ENCODE peak calls at places on chromosome 10, in seven cellular contexts. One of them, this sample, is unnamed.

GRCh38 chr10:104589871-104590270 is 51.2 kb upstream of the SORCS3 start:
- DNase-seq in uterus: no peak
- DNase-seq in ovary: no peak
- DNase-seq in cardiac muscle cell: peak; percentile 21
- DNase-seq in aorta: no peak
- DNase-seq in Karpas-422: no peak
- DNase-seq in heart right ventricle: no peak
- DNase-seq in this sample: no peak

GRCh38 chr10:50991496-50992355 is 82.6 kb upstream of the PRKG1 start:
- DNase-seq in uterus: peak; percentile 61
- DNase-seq in aorta: peak; percentile 86
- DNase-seq in Karpas-422: no peak
- DNase-seq in ovary: peak; percentile 49
- DNase-seq in cardiac muscle cell: peak; percentile 78
- DNase-seq in heart right ventricle: peak; percentile 71
- DNase-seq in this sample: peak; percentile 42

GRCh38 chr10:132136097-132136521 is 50.6 kb upstream of the DPYSL4 start:
- DNase-seq in uterus: no peak
- DNase-seq in ovary: peak; percentile 16
- DNase-seq in Karpas-422: no peak
- DNase-seq in aorta: peak; percentile 73
- DNase-seq in cardiac muscle cell: no peak
- DNase-seq in heart right ventricle: peak; percentile 2
- DNase-seq in this sample: no peak

GRCh38 chr10:93077860-93078337 is 4.2 kb downstream of the CYP26A1 start:
- DNase-seq in ovary: no peak
- DNase-seq in heart right ventricle: no peak
- DNase-seq in aorta: no peak
- DNase-seq in uterus: no peak
- DNase-seq in cardiac muscle cell: no peak
- DNase-seq in Karpas-422: no peak
- DNase-seq in this sample: no peak

GRCh38 chr10:121309164-121309563 is 289.1 kb downstream of the FGFR2 start:
- DNase-seq in heart right ventricle: no peak
- DNase-seq in aorta: no peak
- DNase-seq in ovary: no peak
- DNase-seq in uterus: no peak
- DNase-seq in Karpas-422: no peak
- DNase-seq in cardiac muscle cell: no peak
- DNase-seq in this sample: no peak

GRCh38 chr10:32379314-32379949 is 32.5 kb upstream of the EPC1 start:
- DNase-seq in uterus: no peak
- DNase-seq in cardiac muscle cell: peak; percentile 74
- DNase-seq in aorta: no peak
- DNase-seq in ovary: no peak
- DNase-seq in Karpas-422: peak; percentile 91
- DNase-seq in heart right ventricle: no peak
- DNase-seq in this sample: peak; percentile 20

GRCh38 chr10:51896849-51897248 is 197.5 kb upstream of the CSTF2T start:
- DNase-seq in heart right ventricle: no peak
- DNase-seq in uterus: no peak
- DNase-seq in ovary: no peak
- DNase-seq in aorta: no peak
- DNase-seq in Karpas-422: no peak
- DNase-seq in cardiac muscle cell: peak; percentile 85
- DNase-seq in this sample: no peak

GRCh38 chr10:61284222-61284890 is 168.8 kb downstream of the TMEM26 start:
- DNase-seq in cardiac muscle cell: peak; percentile 73
- DNase-seq in ovary: no peak
- DNase-seq in heart right ventricle: no peak
- DNase-seq in aorta: no peak
- DNase-seq in Karpas-422: peak; percentile 70
- DNase-seq in uterus: no peak
- DNase-seq in this sample: no peak

GRCh38 chr10:810351-810846 is 120.9 kb upstream of the DIP2C start:
- DNase-seq in cardiac muscle cell: peak; percentile 61
- DNase-seq in heart right ventricle: no peak
- DNase-seq in Karpas-422: no peak
- DNase-seq in aorta: no peak
- DNase-seq in uterus: no peak
- DNase-seq in ovary: no peak
- DNase-seq in this sample: no peak

GRCh38 chr10:132551093-132551807 is 13.7 kb downstream of the INPP5A start:
- DNase-seq in ovary: no peak
- DNase-seq in cardiac muscle cell: no peak
- DNase-seq in aorta: no peak
- DNase-seq in uterus: no peak
- DNase-seq in heart right ventricle: no peak
- DNase-seq in Karpas-422: peak; percentile 85
- DNase-seq in this sample: no peak

GRCh38 chr10:104331208-104331838 is 6.9 kb downstream of the ITPRIP start:
- DNase-seq in cardiac muscle cell: peak; percentile 70
- DNase-seq in uterus: no peak
- DNase-seq in aorta: no peak
- DNase-seq in ovary: peak; percentile 34
- DNase-seq in heart right ventricle: no peak
- DNase-seq in Karpas-422: no peak
- DNase-seq in this sample: peak; percentile 27

GRCh38 chr10:22481687-22482539 is 136.6 kb downstream of the SPAG6 start:
- DNase-seq in Karpas-422: no peak
- DNase-seq in uterus: no peak
- DNase-seq in cardiac muscle cell: peak; percentile 49
- DNase-seq in aorta: no peak
- DNase-seq in ovary: no peak
- DNase-seq in heart right ventricle: no peak
- DNase-seq in this sample: no peak

GRCh38 chr10:56142092-56142728 is 218.8 kb downstream of the ZWINT start:
- DNase-seq in ovary: no peak
- DNase-seq in aorta: no peak
- DNase-seq in Karpas-422: peak; percentile 47
- DNase-seq in heart right ventricle: no peak
- DNase-seq in cardiac muscle cell: no peak
- DNase-seq in uterus: no peak
- DNase-seq in this sample: no peak

GRCh38 chr10:103748020-103748419 is 107.4 kb downstream of the SH3PXD2A start:
- DNase-seq in cardiac muscle cell: no peak
- DNase-seq in ovary: no peak
- DNase-seq in uterus: no peak
- DNase-seq in heart right ventricle: no peak
- DNase-seq in Karpas-422: no peak
- DNase-seq in aorta: no peak
- DNase-seq in this sample: no peak

GRCh38 chr10:13788701-13789447 is 202.1 kb downstream of the PRPF18 start:
- DNase-seq in aorta: peak; percentile 91
- DNase-seq in uterus: peak; percentile 71
- DNase-seq in ovary: peak; percentile 33
- DNase-seq in heart right ventricle: peak; percentile 60
- DNase-seq in Karpas-422: no peak
- DNase-seq in cardiac muscle cell: peak; percentile 70
- DNase-seq in this sample: peak; percentile 37

GRCh38 chr10:100826983-100827818 is 81.8 kb downstream of the PAX2 start:
- DNase-seq in uterus: no peak
- DNase-seq in Karpas-422: peak; percentile 72
- DNase-seq in aorta: peak; percentile 69
- DNase-seq in heart right ventricle: no peak
- DNase-seq in ovary: no peak
- DNase-seq in cardiac muscle cell: no peak
- DNase-seq in this sample: peak; percentile 74

GRCh38 chr10:96832721-96833219 is 672 bp downstream of the LCOR start:
- DNase-seq in cardiac muscle cell: peak; percentile 77
- DNase-seq in Karpas-422: peak; percentile 87
- DNase-seq in heart right ventricle: peak; percentile 87
- DNase-seq in ovary: peak; percentile 87
- DNase-seq in aorta: peak; percentile 95
- DNase-seq in uterus: peak; percentile 84
- DNase-seq in this sample: peak; percentile 89

GRCh38 chr10:24456319-24456718 is 247.4 kb downstream of the KIAA1217 start:
- DNase-seq in Karpas-422: no peak
- DNase-seq in cardiac muscle cell: peak; percentile 46
- DNase-seq in aorta: no peak
- DNase-seq in ovary: no peak
- DNase-seq in uterus: no peak
- DNase-seq in heart right ventricle: no peak
- DNase-seq in this sample: no peak

GRCh38 chr10:13784067-13784466 is 197.3 kb downstream of the PRPF18 start:
- DNase-seq in cardiac muscle cell: no peak
- DNase-seq in ovary: no peak
- DNase-seq in heart right ventricle: no peak
- DNase-seq in aorta: no peak
- DNase-seq in uterus: no peak
- DNase-seq in Karpas-422: peak; percentile 59
- DNase-seq in this sample: no peak

GRCh38 chr10:27783660-27784059 is 38.0 kb upstream of the MKX start:
- DNase-seq in heart right ventricle: no peak
- DNase-seq in cardiac muscle cell: peak; percentile 8
- DNase-seq in aorta: no peak
- DNase-seq in uterus: no peak
- DNase-seq in ovary: no peak
- DNase-seq in Karpas-422: peak; percentile 80
- DNase-seq in this sample: peak; percentile 21

GRCh38 chr10:58546722-58547121 is 34.0 kb downstream of the BICC1 start:
- DNase-seq in Karpas-422: no peak
- DNase-seq in heart right ventricle: no peak
- DNase-seq in uterus: no peak
- DNase-seq in ovary: no peak
- DNase-seq in aorta: no peak
- DNase-seq in cardiac muscle cell: no peak
- DNase-seq in this sample: no peak

GRCh38 chr10:28903716-28904115 is 226.4 kb downstream of the BAMBI start:
- DNase-seq in uterus: no peak
- DNase-seq in aorta: no peak
- DNase-seq in ovary: no peak
- DNase-seq in heart right ventricle: no peak
- DNase-seq in cardiac muscle cell: no peak
- DNase-seq in Karpas-422: no peak
- DNase-seq in this sample: no peak

GRCh38 chr10:30434273-30435067 is 486 bp downstream of the MAP3K8 start:
- DNase-seq in cardiac muscle cell: peak; percentile 94
- DNase-seq in Karpas-422: peak; percentile 91
- DNase-seq in ovary: peak; percentile 83
- DNase-seq in aorta: peak; percentile 95
- DNase-seq in uterus: peak; percentile 88
- DNase-seq in heart right ventricle: peak; percentile 85
- DNase-seq in this sample: peak; percentile 91

GRCh38 chr10:93745411-93746065 is 12.2 kb upstream of the LGI1 start:
- DNase-seq in heart right ventricle: no peak
- DNase-seq in uterus: no peak
- DNase-seq in cardiac muscle cell: peak; percentile 30
- DNase-seq in aorta: no peak
- DNase-seq in Karpas-422: peak; percentile 47
- DNase-seq in ovary: no peak
- DNase-seq in this sample: no peak

GRCh38 chr10:86262671-86263165 is 103.9 kb downstream of the GRID1 start:
- DNase-seq in cardiac muscle cell: no peak
- DNase-seq in Karpas-422: no peak
- DNase-seq in aorta: no peak
- DNase-seq in uterus: no peak
- DNase-seq in heart right ventricle: no peak
- DNase-seq in ovary: no peak
- DNase-seq in this sample: peak; percentile 3

GRCh38 chr10:76328348-76328747 is 896.9 kb downstream of the LRMDA start:
- DNase-seq in cardiac muscle cell: no peak
- DNase-seq in uterus: no peak
- DNase-seq in ovary: no peak
- DNase-seq in Karpas-422: no peak
- DNase-seq in aorta: no peak
- DNase-seq in heart right ventricle: no peak
- DNase-seq in this sample: no peak

GRCh38 chr10:132237396-132237795 is 50.6 kb downstream of the DPYSL4 start:
- DNase-seq in aorta: no peak
- DNase-seq in Karpas-422: no peak
- DNase-seq in ovary: no peak
- DNase-seq in uterus: no peak
- DNase-seq in heart right ventricle: no peak
- DNase-seq in cardiac muscle cell: no peak
- DNase-seq in this sample: no peak

GRCh38 chr10:126398924-126399323 is 10.6 kb upstream of the ADAM12 start:
- DNase-seq in ovary: no peak
- DNase-seq in cardiac muscle cell: no peak
- DNase-seq in uterus: no peak
- DNase-seq in aorta: no peak
- DNase-seq in heart right ventricle: no peak
- DNase-seq in Karpas-422: no peak
- DNase-seq in this sample: no peak

GRCh38 chr10:69626826-69627225 is 3.2 kb upstream of the FAM241B start:
- DNase-seq in heart right ventricle: no peak
- DNase-seq in cardiac muscle cell: no peak
- DNase-seq in aorta: no peak
- DNase-seq in uterus: no peak
- DNase-seq in ovary: no peak
- DNase-seq in Karpas-422: no peak
- DNase-seq in this sample: no peak
- H3K27me3 ChIP-seq in heart right ventricle: no peaks in the 10 kb centered on the region
- H3K27me3 ChIP-seq in cardiac muscle cell: peaks cover 35% of the 10 kb centered on the region
- H3K27me3 ChIP-seq in aorta: no peaks in the 10 kb centered on the region
- H3K27me3 ChIP-seq in uterus: no peaks in the 10 kb centered on the region
- H3K27me3 ChIP-seq in ovary: no peaks in the 10 kb centered on the region
- H3K27me3 ChIP-seq in Karpas-422: no peaks in the 10 kb centered on the region
- H3K27me3 ChIP-seq in this sample: no peaks in the 10 kb centered on the region

GRCh38 chr10:124675261-124675660 is 68.9 kb downstream of the FAM53B start:
- DNase-seq in heart right ventricle: peak; percentile 22
- DNase-seq in uterus: no peak
- DNase-seq in Karpas-422: no peak
- DNase-seq in ovary: no peak
- DNase-seq in aorta: no peak
- DNase-seq in cardiac muscle cell: no peak
- DNase-seq in this sample: no peak
- H3K4me1 ChIP-seq in heart right ventricle: peaks cover 93% of the 10 kb centered on the region
- H3K4me1 ChIP-seq in uterus: peaks cover 9% of the 10 kb centered on the region
- H3K4me1 ChIP-seq in Karpas-422: peaks cover 19% of the 10 kb centered on the region
- H3K4me1 ChIP-seq in ovary: peaks cover 45% of the 10 kb centered on the region
- H3K4me1 ChIP-seq in aorta: no peaks in the 10 kb centered on the region
- H3K4me1 ChIP-seq in cardiac muscle cell: peaks cover 50% of the 10 kb centered on the region
- H3K4me1 ChIP-seq in this sample: peaks cover 4% of the 10 kb centered on the region

DNA sequence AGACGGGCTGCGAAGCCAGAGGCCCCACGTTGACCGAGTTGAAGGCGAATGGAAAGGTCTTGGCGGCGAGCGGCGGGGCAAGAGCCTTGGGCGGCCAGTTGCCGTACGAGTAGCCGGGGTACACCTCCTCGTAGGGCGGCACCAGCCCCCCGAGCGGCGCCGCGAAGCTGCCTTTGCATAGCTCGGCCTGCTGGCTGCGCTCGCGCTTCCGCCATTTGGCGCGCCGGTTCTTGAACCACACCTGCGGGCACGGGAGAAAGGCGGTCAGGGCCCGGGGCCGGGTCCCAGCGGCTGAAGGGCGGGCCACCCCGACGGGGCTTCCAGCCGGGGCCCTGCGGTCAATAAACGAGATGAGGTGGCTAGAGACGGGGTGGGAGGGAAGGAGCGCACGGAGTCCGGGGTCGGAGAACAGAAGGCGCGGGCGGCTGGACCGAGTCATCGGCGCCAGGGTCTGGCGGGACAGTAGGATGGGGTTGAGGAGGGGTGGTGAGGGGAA is 4.8 kb downstream of the ELOVL3 start:
- DNase-seq in ovary: no peak
- DNase-seq in heart right ventricle: peak; percentile 40
- DNase-seq in Karpas-422: no peak
- DNase-seq in aorta: peak; percentile 84
- DNase-seq in uterus: peak; percentile 20
- DNase-seq in cardiac muscle cell: peak; percentile 37
- DNase-seq in this sample: peak; percentile 31
- H3K27me3 ChIP-seq in ovary: no peaks in the 10 kb centered on the region
- H3K27me3 ChIP-seq in heart right ventricle: no peaks in the 10 kb centered on the region
- H3K27me3 ChIP-seq in Karpas-422: no peaks in the 10 kb centered on the region
- H3K27me3 ChIP-seq in aorta: no peaks in the 10 kb centered on the region
- H3K27me3 ChIP-seq in uterus: peaks cover 18% of the 10 kb centered on the region
- H3K27me3 ChIP-seq in cardiac muscle cell: peaks cover 53% of the 10 kb centered on the region
- H3K27me3 ChIP-seq in this sample: peaks cover 17% of the 10 kb centered on the region

GRCh38 chr10:122587099-122587725 is 26.7 kb downstream of the DMBT1 start:
- DNase-seq in uterus: no peak
- DNase-seq in ovary: no peak
- DNase-seq in aorta: no peak
- DNase-seq in Karpas-422: no peak
- DNase-seq in heart right ventricle: no peak
- DNase-seq in cardiac muscle cell: no peak
- DNase-seq in this sample: no peak
- H3K4me1 ChIP-seq in uterus: no peaks in the 10 kb centered on the region
- H3K4me1 ChIP-seq in ovary: no peaks in the 10 kb centered on the region
- H3K4me1 ChIP-seq in aorta: no peaks in the 10 kb centered on the region
- H3K4me1 ChIP-seq in Karpas-422: no peaks in the 10 kb centered on the region
- H3K4me1 ChIP-seq in heart right ventricle: no peaks in the 10 kb centered on the region
- H3K4me1 ChIP-seq in cardiac muscle cell: no peaks in the 10 kb centered on the region
- H3K4me1 ChIP-seq in this sample: no peaks in the 10 kb centered on the region

This sample was measured in body of pancreas.